ENCODE peak calls at places on chromosomes 2 and 18, in nine cellular contexts. E is esophagus squamous epithelium, H is PC-3, B is kidney epithelial cell, F is thoracic aorta, T is tibial artery, J is HepG2, C is Caco-2, Q is endodermal cell. I is an unnamed sample.
A peak's percentile ranks its signal among the peaks of the same experiment; 100 is the strongest.

GRCh38 chr18:33761363-33761762 is 183.3 kb downstream of the ASXL3 start:
- DNase-seq in E (no peak), H (peak; percentile 4), B (no peak), F (no peak), T (peak; percentile 20), J (no peak), C (no peak), Q (no peak), I (no peak)

GRCh38 chr2:9721346-9721745 is 90.5 kb upstream of the YWHAQ start:
- DNase-seq in E (no peak), H (no peak), B (no peak), F (no peak), T (no peak), J (no peak), C (no peak), Q (no peak), I (no peak)

GRCh38 chr2:174691203-174691779 is 73.0 kb downstream of the CHRNA1 start:
- DNase-seq in E (no peak), H (no peak), B (no peak), F (no peak), T (no peak), J (no peak), C (no peak), Q (no peak), I (no peak)

GRCh38 chr2:207288628-207289027 is 122.9 kb upstream of the KLF7 start:
- DNase-seq in E (no peak), H (no peak), B (no peak), F (no peak), T (no peak), J (no peak), C (no peak), Q (no peak), I (no peak)

GRCh38 chr18:46408334-46408987 is 248.6 kb downstream of the LOXHD1 start:
- DNase-seq in E (no peak), H (no peak), B (no peak), F (no peak), T (no peak), J (peak; percentile 10), C (no peak), Q (peak; percentile 84), I (no peak)

GRCh38 chr2:158841839-158842238 is 46.7 kb downstream of the DAPL1 start:
- DNase-seq in E (no peak), H (no peak), B (no peak), F (no peak), T (no peak), J (no peak), C (no peak), Q (no peak), I (no peak)

GRCh38 chr2:75194184-75194868 is 5.0 kb downstream of the TACR1 start:
- DNase-seq in E (no peak), H (no peak), B (no peak), F (no peak), T (no peak), J (no peak), C (no peak), Q (no peak), I (no peak)

GRCh38 chr2:207676827-207677354 is 34.5 kb upstream of the CCNYL1 start:
- DNase-seq in E (no peak), H (peak; percentile 80), B (peak; percentile 70), F (no peak), T (no peak), J (peak; percentile 26), C (peak; percentile 40), Q (no peak), I (no peak)

GRCh38 chr2:19362652-19363473 is 4.4 kb upstream of the OSR1 start:
- DNase-seq in E (no peak), H (peak; percentile 90), B (no peak), F (no peak), T (peak; percentile 76), J (peak; percentile 79), C (peak; percentile 77), Q (peak; percentile 89), I (peak; percentile 75)

GRCh38 chr2:175698076-175698475 is 304.0 kb downstream of the LNPK start:
- DNase-seq in E (no peak), H (no peak), B (no peak), F (no peak), T (no peak), J (no peak), C (no peak), Q (no peak), I (no peak)

GRCh38 chr18:68735498-68736343 is 20.8 kb upstream of the TMX3 start:
- DNase-seq in E (no peak), H (peak; percentile 66), B (no peak), F (no peak), T (no peak), J (peak; percentile 28), C (no peak), Q (no peak), I (no peak)

GRCh38 chr2:58515827-58516574 is 274.9 kb upstream of the FANCL start:
- DNase-seq in E (no peak), H (peak; percentile 12), B (no peak), F (no peak), T (no peak), J (no peak), C (no peak), Q (no peak), I (no peak)

GRCh38 chr2:62435720-62436119 is 70.3 kb downstream of the TMEM17 start:
- DNase-seq in E (no peak), H (no peak), B (no peak), F (no peak), T (no peak), J (no peak), C (no peak), Q (no peak), I (no peak)

GRCh38 chr2:9751831-9752230 is 91.4 kb upstream of the TAF1B start:
- DNase-seq in E (no peak), H (no peak), B (no peak), F (no peak), T (no peak), J (no peak), C (no peak), Q (no peak), I (no peak)

GRCh38 chr2:138504546-138505239 is 3.1 kb downstream of the SPOPL start:
- DNase-seq in E (no peak), H (no peak), B (no peak), F (no peak), T (no peak), J (no peak), C (no peak), Q (no peak), I (no peak)

GRCh38 chr2:181074457-181074856 is 94.1 kb downstream of the UBE2E3 start:
- DNase-seq in E (no peak), H (no peak), B (no peak), F (no peak), T (no peak), J (no peak), C (no peak), Q (no peak), I (no peak)

GRCh38 chr2:9813312-9814128 is 29.8 kb upstream of the TAF1B start:
- DNase-seq in E (no peak), H (peak; percentile 80), B (no peak), F (peak; percentile 31), T (peak; percentile 53), J (peak; percentile 56), C (peak; percentile 66), Q (peak; percentile 95), I (peak; percentile 68)

GRCh38 chr18:26963292-26963691 is 97.8 kb upstream of the AQP4 start:
- DNase-seq in E (no peak), H (peak; percentile 37), B (no peak), F (no peak), T (no peak), J (no peak), C (no peak), Q (no peak), I (no peak)

GRCh38 chr2:24540011-24540477 is 49.0 kb downstream of the NCOA1 start:
- DNase-seq in E (no peak), H (peak; percentile 14), B (no peak), F (no peak), T (no peak), J (no peak), C (no peak), Q (no peak), I (no peak)

GRCh38 chr2:24543252-24543651 is 52.2 kb downstream of the NCOA1 start:
- DNase-seq in E (no peak), H (peak; percentile 46), B (no peak), F (no peak), T (no peak), J (no peak), C (no peak), Q (peak; percentile 61), I (no peak)

GRCh38 chr2:24538720-24539119 is 47.7 kb downstream of the NCOA1 start:
- DNase-seq in E (no peak), H (no peak), B (no peak), F (no peak), T (no peak), J (no peak), C (no peak), Q (no peak), I (no peak)

GRCh38 chr2:24542269-24542872 is 51.3 kb downstream of the NCOA1 start:
- DNase-seq in E (no peak), H (no peak), B (no peak), F (no peak), T (no peak), J (no peak), C (no peak), Q (no peak), I (no peak)

GRCh38 chr2:24539258-24539657 is 48.2 kb downstream of the NCOA1 start:
- DNase-seq in E (no peak), H (no peak), B (no peak), F (no peak), T (no peak), J (no peak), C (no peak), Q (no peak), I (no peak)
- TF ChIP-seq CTCF in E (no peak), H (no peak), B (no peak), F (no peak), T (no peak), J (no peak), C (no peak), Q (no peak), I (no peak)

DNA sequence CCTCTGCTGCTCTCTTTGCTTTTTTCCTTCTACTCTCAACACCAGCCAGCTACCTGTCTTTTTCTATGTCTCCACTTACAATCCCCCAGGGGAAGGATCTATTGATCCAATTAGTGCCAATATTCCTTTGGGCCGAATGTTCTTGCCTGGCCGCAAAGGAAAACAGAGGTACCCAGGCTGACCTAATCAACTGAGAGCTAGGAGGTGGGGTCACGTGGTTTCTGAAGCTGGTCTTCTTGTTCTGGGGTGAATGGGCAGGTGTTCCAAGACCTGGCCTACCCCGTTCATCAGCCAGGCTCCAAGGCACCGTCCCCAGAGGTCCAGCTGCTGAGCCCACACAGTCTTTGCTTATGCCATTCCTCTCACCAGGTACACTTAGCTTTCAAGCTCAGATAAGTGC is 65.5 kb upstream of the EPAS1 start:
- DNase-seq in E (no peak), H (no peak), B (no peak), F (no peak), T (no peak), J (no peak), C (no peak), Q (no peak), I (no peak)
- H3K36me3 ChIP-seq in E (no peaks in the 10 kb centered on the region), H (no peaks in the 10 kb centered on the region), B (no peaks in the 10 kb centered on the region), F (no peaks in the 10 kb centered on the region), T (no peaks in the 10 kb centered on the region), J (no peaks in the 10 kb centered on the region), C (no peaks in the 10 kb centered on the region), Q (no peaks in the 10 kb centered on the region), I (no peaks in the 10 kb centered on the region)

GRCh38 chr2:68577183-68577582 is 66.2 kb upstream of the PROKR1 start:
- DNase-seq in E (no peak), H (no peak), B (no peak), F (no peak), T (no peak), J (no peak), C (no peak), Q (no peak), I (no peak)
- H3K27me3 ChIP-seq in E (no peaks in the 10 kb centered on the region), H (no peaks in the 10 kb centered on the region), B (no peaks in the 10 kb centered on the region), F (no peaks in the 10 kb centered on the region), T (no peaks in the 10 kb centered on the region), J (no peaks in the 10 kb centered on the region), C (no peaks in the 10 kb centered on the region), Q (no peaks in the 10 kb centered on the region), I (no peaks in the 10 kb centered on the region)

GRCh38 chr2:103292570-103293265 is 530.9 kb downstream of the TMEM182 start:
- DNase-seq in E (no peak), H (no peak), B (no peak), F (no peak), T (no peak), J (no peak), C (no peak), Q (peak; percentile 73), I (no peak)
- TF ChIP-seq CTCF in E (no peak), H (no peak), B (peak; percentile 16), F (no peak), T (no peak), J (no peak), C (no peak), Q (peak; percentile 54), I (no peak)

I was measured in left ventricle myocardium inferior.